ENCODE peak calls at places on chromosomes 1 and 21, in nine cellular contexts. H, L, Y, Z, A, I, K, D and S are unnamed samples.

GRCh38 chr1:234114648-234115307 is 210.3 kb downstream of the SLC35F3 start:
- DNase-seq in H (no peak), L (peak), Y (no peak), Z (peak), A (no peak), I (peak), K (peak), D (no peak), S (peak)

GRCh38 chr1:200304146-200304545 is 105.7 kb downstream of the ZNF281 start:
- DNase-seq in H (no peak), L (no peak), Y (no peak), Z (no peak), A (no peak), I (no peak), K (no peak), D (no peak), S (no peak)

GRCh38 chr1:89701746-89702241 is 68.9 kb downstream of the LRRC8C start:
- DNase-seq in H (no peak), L (no peak), Y (no peak), Z (no peak), A (no peak), I (no peak), K (no peak), D (no peak), S (no peak)

GRCh38 chr1:167064622-167065021 is 25.6 kb downstream of the GPA33 start:
- DNase-seq in H (no peak), L (no peak), Y (no peak), Z (no peak), A (no peak), I (no peak), K (no peak), D (no peak), S (no peak)

GRCh38 chr1:85201340-85202091 is 700 bp upstream of the SYDE2 start:
- DNase-seq in H (no peak), L (peak), Y (peak), Z (peak), A (peak), I (peak), K (peak), D (peak), S (peak)

GRCh38 chr1:187509091-187509490 is 680.3 kb downstream of the PLA2G4A start:
- DNase-seq in H (no peak), L (no peak), Y (no peak), Z (no peak), A (no peak), I (no peak), K (peak), D (no peak), S (no peak)

GRCh38 chr1:182035097-182035770 is 26.3 kb downstream of the ZNF648 start:
- DNase-seq in H (no peak), L (no peak), Y (no peak), Z (no peak), A (no peak), I (no peak), K (no peak), D (no peak), S (no peak)

GRCh38 chr1:153617677-153618076 is 1.6 kb upstream of the S100A14 start:
- DNase-seq in H (no peak), L (peak), Y (no peak), Z (no peak), A (peak), I (peak), K (no peak), D (peak), S (peak)

GRCh38 chr1:47175227-47175934 is 14.5 kb downstream of the PDZK1IP1 start:
- DNase-seq in H (no peak), L (peak), Y (peak), Z (peak), A (peak), I (peak), K (peak), D (no peak), S (peak)

GRCh38 chr21:45093064-45093532 is 18.7 kb downstream of the ADARB1 start:
- DNase-seq in H (no peak), L (no peak), Y (no peak), Z (no peak), A (no peak), I (no peak), K (no peak), D (no peak), S (no peak)

GRCh38 chr1:164983023-164983650 is 373.4 kb downstream of the LMX1A start:
- DNase-seq in H (no peak), L (no peak), Y (no peak), Z (no peak), A (no peak), I (no peak), K (no peak), D (no peak), S (no peak)

GRCh38 chr1:100423832-100424337 is 71.6 kb downstream of the CDC14A start:
- DNase-seq in H (no peak), L (no peak), Y (no peak), Z (no peak), A (no peak), I (no peak), K (no peak), D (no peak), S (no peak)

GRCh38 chr1:7886346-7886745 is 33.5 kb upstream of the UTS2 start:
- DNase-seq in H (no peak), L (no peak), Y (no peak), Z (no peak), A (no peak), I (no peak), K (no peak), D (no peak), S (no peak)

GRCh38 chr21:25967566-25968438 is 202.8 kb downstream of the APP start:
- DNase-seq in H (no peak), L (peak), Y (no peak), Z (no peak), A (no peak), I (no peak), K (no peak), D (no peak), S (no peak)

GRCh38 chr1:5967351-5968160 is 24.7 kb downstream of the NPHP4 start:
- DNase-seq in H (no peak), L (no peak), Y (no peak), Z (no peak), A (no peak), I (no peak), K (no peak), D (no peak), S (no peak)

GRCh38 chr1:207020016-207020708 is 12.4 kb downstream of the C1orf116 start:
- DNase-seq in H (no peak), L (no peak), Y (no peak), Z (no peak), A (no peak), I (peak), K (no peak), D (no peak), S (no peak)

GRCh38 chr1:55589656-55590297 is 374.6 kb upstream of the USP24 start:
- DNase-seq in H (no peak), L (no peak), Y (no peak), Z (no peak), A (no peak), I (no peak), K (no peak), D (no peak), S (no peak)

GRCh38 chr1:30798389-30798951 is 40.9 kb upstream of the LAPTM5 start:
- DNase-seq in H (no peak), L (no peak), Y (no peak), Z (no peak), A (no peak), I (peak), K (no peak), D (no peak), S (no peak)

GRCh38 chr1:94322696-94323095 is 85.3 kb upstream of the ARHGAP29 start:
- DNase-seq in H (no peak), L (peak), Y (no peak), Z (peak), A (no peak), I (no peak), K (no peak), D (no peak), S (no peak)

GRCh38 chr21:42845296-42845965 is 33.9 kb downstream of the WDR4 start:
- DNase-seq in H (no peak), L (no peak), Y (peak), Z (no peak), A (no peak), I (no peak), K (no peak), D (no peak), S (no peak)

GRCh38 chr1:9510130-9510529 is 29.1 kb upstream of the SLC25A33 start:
- DNase-seq in H (no peak), L (no peak), Y (no peak), Z (no peak), A (no peak), I (no peak), K (no peak), D (no peak), S (no peak)

GRCh38 chr1:94095744-94096469 is 25.0 kb downstream of the ABCA4 start:
- DNase-seq in H (no peak), L (peak), Y (no peak), Z (no peak), A (peak), I (no peak), K (no peak), D (no peak), S (peak)

GRCh38 chr21:32475162-32475812 is 62.8 kb downstream of the EVA1C start:
- DNase-seq in H (no peak), L (no peak), Y (no peak), Z (no peak), A (no peak), I (no peak), K (no peak), D (no peak), S (no peak)

GRCh38 chr1:28668956-28669719 is 554 bp downstream of the GMEB1 start:
- DNase-seq in H (no peak), L (peak), Y (no peak), Z (no peak), A (peak), I (peak), K (no peak), D (no peak), S (peak)

GRCh38 chr1:46643368-46643775 is 24.8 kb downstream of the ATPAF1 start:
- DNase-seq in H (peak), L (peak), Y (no peak), Z (peak), A (no peak), I (no peak), K (peak), D (peak), S (peak)

GRCh38 chr1:100277866-100278265 is 11.8 kb downstream of the RTCA start:
- DNase-seq in H (no peak), L (peak), Y (no peak), Z (no peak), A (no peak), I (no peak), K (no peak), D (no peak), S (no peak)

GRCh38 chr1:53520481-53520880 is 61.3 kb downstream of the DMRTB1 start:
- DNase-seq in H (no peak), L (no peak), Y (no peak), Z (no peak), A (no peak), I (no peak), K (no peak), D (no peak), S (no peak)

GRCh38 chr1:27109103-27109822 is 45.7 kb downstream of the SLC9A1 start:
- DNase-seq in H (no peak), L (peak), Y (no peak), Z (no peak), A (no peak), I (peak), K (no peak), D (no peak), S (no peak)

GRCh38 chr1:1020000-1020404 is at the start of gene AGRN:
- DNase-seq in H (no peak), L (peak), Y (no peak), Z (no peak), A (no peak), I (peak), K (no peak), D (no peak), S (no peak)

GRCh38 chr1:48052923-48053291 is 55.7 kb upstream of the TRABD2B start:
- DNase-seq in H (no peak), L (no peak), Y (no peak), Z (no peak), A (no peak), I (no peak), K (no peak), D (no peak), S (no peak)

GRCh38 chr1:205191617-205192016 is 19.9 kb downstream of the DSTYK start:
- DNase-seq in H (no peak), L (no peak), Y (no peak), Z (no peak), A (no peak), I (no peak), K (no peak), D (no peak), S (peak)

GRCh38 chr1:5908461-5909375 is 83.5 kb downstream of the NPHP4 start:
- DNase-seq in H (no peak), L (no peak), Y (peak), Z (no peak), A (peak), I (no peak), K (no peak), D (no peak), S (no peak)

GRCh38 chr1:9996624-9997582 is at the start of gene RBP7:
- DNase-seq in H (no peak), L (peak), Y (peak), Z (peak), A (no peak), I (peak), K (no peak), D (no peak), S (no peak)

GRCh38 chr1:198201956-198202784 is 45.4 kb downstream of the NEK7 start:
- DNase-seq in H (no peak), L (no peak), Y (peak), Z (no peak), A (no peak), I (no peak), K (no peak), D (no peak), S (no peak)

GRCh38 chr1:39189592-39190041 is 14.9 kb upstream of the MACF1 start:
- DNase-seq in H (no peak), L (peak), Y (no peak), Z (no peak), A (no peak), I (no peak), K (no peak), D (no peak), S (no peak)